ENCODE peak calls at places on chromosomes 2 and 18, in nine cellular contexts. C, D, M, T, Q, B, R, P and A are unnamed samples. For H3K9me2, the result is how much of the 10 kb centered on the place peaks cover.

GRCh38 chr2:9109871-9110270 is 96.7 kb upstream of the ASAP2 start:
- DNase-seq in C (no peak), D (no peak), M (no peak), T (no peak), Q (no peak), B (no peak), R (no peak), P (no peak), A (no peak)

GRCh38 chr2:157905092-157905491 is 29.0 kb upstream of the ACVR1 start:
- DNase-seq in C (no peak), D (no peak), M (no peak), T (no peak), Q (no peak), B (no peak), R (no peak), P (no peak), A (no peak)

GRCh38 chr2:108925286-108925685 is 63.7 kb downstream of the EDAR start:
- DNase-seq in C (no peak), D (no peak), M (no peak), T (no peak), Q (no peak), B (no peak), R (no peak), P (no peak), A (no peak)

GRCh38 chr2:46815121-46815802 is 100.3 kb downstream of the MCFD2 start:
- DNase-seq in C (no peak), D (no peak), M (peak), T (no peak), Q (no peak), B (no peak), R (no peak), P (no peak), A (no peak)

GRCh38 chr2:156356006-156356764 is 23.7 kb upstream of the NR4A2 start:
- DNase-seq in C (no peak), D (no peak), M (no peak), T (peak), Q (peak), B (no peak), R (no peak), P (no peak), A (no peak)

GRCh38 chr2:170815746-170816498 is 765 bp upstream of the GAD1 start:
- DNase-seq in C (peak), D (peak), M (peak), T (peak), Q (peak), B (peak), R (peak), P (peak), A (peak)

GRCh38 chr18:23541349-23542093 is 38.2 kb downstream of the RMC1 start:
- DNase-seq in C (no peak), D (no peak), M (no peak), T (no peak), Q (no peak), B (no peak), R (no peak), P (no peak), A (no peak)

GRCh38 chr18:21686282-21687105 is 18.1 kb downstream of the ABHD3 start:
- DNase-seq in C (peak), D (no peak), M (no peak), T (peak), Q (no peak), B (no peak), R (no peak), P (no peak), A (peak)

GRCh38 chr2:43196773-43197567 is 29.4 kb downstream of the ZFP36L2 start:
- DNase-seq in C (no peak), D (no peak), M (no peak), T (peak), Q (no peak), B (no peak), R (no peak), P (no peak), A (no peak)

GRCh38 chr18:21267370-21267769 is 25.3 kb downstream of the GREB1L start:
- DNase-seq in C (no peak), D (no peak), M (no peak), T (no peak), Q (no peak), B (no peak), R (no peak), P (no peak), A (no peak)

GRCh38 chr18:48475635-48476549 is 62.9 kb upstream of the CTIF start:
- DNase-seq in C (peak), D (peak), M (peak), T (peak), Q (peak), B (peak), R (peak), P (peak), A (peak)

GRCh38 chr2:188307850-188308283 is 16.2 kb downstream of the GULP1 start:
- DNase-seq in C (no peak), D (no peak), M (no peak), T (no peak), Q (peak), B (no peak), R (peak), P (no peak), A (no peak)

GRCh38 chr18:54942569-54942968 is 16.7 kb downstream of the CCDC68 start:
- DNase-seq in C (no peak), D (no peak), M (no peak), T (no peak), Q (no peak), B (no peak), R (no peak), P (no peak), A (no peak)

GRCh38 chr2:101501443-101501842 is 26.5 kb upstream of the RFX8 start:
- DNase-seq in C (no peak), D (no peak), M (no peak), T (peak), Q (peak), B (no peak), R (no peak), P (no peak), A (no peak)

GRCh38 chr18:74722237-74722636 is 124.6 kb downstream of the ZNF407 start:
- DNase-seq in C (no peak), D (no peak), M (no peak), T (peak), Q (peak), B (no peak), R (no peak), P (no peak), A (no peak)

GRCh38 chr2:61016392-61017002 is 1.0 kb upstream of the PEX13 start:
- DNase-seq in C (no peak), D (no peak), M (peak), T (no peak), Q (peak), B (no peak), R (peak), P (peak), A (peak)

GRCh38 chr2:39139511-39140237 is 18.8 kb upstream of the SOS1 start:
- DNase-seq in C (no peak), D (no peak), M (no peak), T (no peak), Q (no peak), B (no peak), R (no peak), P (no peak), A (no peak)

GRCh38 chr18:47968006-47968676 is 37.7 kb upstream of the SMAD2 start:
- DNase-seq in C (no peak), D (no peak), M (peak), T (peak), Q (no peak), B (no peak), R (no peak), P (no peak), A (peak)

GRCh38 chr2:95062247-95062646 is 36.7 kb downstream of the MAL start:
- DNase-seq in C (no peak), D (no peak), M (no peak), T (no peak), Q (no peak), B (no peak), R (no peak), P (no peak), A (no peak)

DNA sequence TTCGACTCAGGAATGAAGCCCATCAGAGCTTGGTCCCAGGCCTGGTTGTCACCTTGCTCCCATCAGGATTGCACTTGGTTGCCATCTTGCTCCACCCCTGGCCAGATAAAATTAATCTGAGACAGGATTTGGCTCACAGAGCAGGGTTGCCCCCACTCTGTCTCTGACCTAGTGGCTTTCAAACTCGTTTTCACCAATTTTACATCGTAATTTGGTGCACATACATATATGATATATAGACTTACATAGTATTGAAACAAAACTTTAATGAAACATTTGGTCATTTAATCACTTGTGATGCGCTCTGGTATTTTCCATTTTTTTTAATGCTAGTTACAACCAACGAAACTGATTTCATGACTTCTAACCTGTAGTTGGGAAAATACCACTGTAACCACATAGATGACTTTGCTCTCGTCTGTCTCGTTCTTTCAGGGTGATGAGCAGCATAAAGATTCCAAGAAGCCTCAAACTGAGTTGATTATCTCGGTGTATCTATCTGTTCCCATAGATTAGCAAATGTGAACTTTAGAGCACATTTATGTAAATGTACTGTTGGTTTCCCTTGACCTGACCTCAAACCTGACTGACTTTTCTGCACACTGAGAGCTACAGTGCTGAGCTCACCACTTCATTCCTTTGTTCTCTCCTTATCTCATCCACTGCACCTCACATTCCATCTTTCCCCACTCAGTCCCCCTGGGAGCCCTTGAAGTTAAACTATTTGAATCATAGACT is 30.5 kb upstream of the PLB1 start:
- DNase-seq in C (no peak), D (no peak), M (no peak), T (no peak), Q (no peak), B (no peak), R (no peak), P (no peak), A (no peak)
- H3K27ac ChIP-seq in C (peak), D (no peak), M (no peak), T (no peak), Q (no peak), B (no peak), R (no peak), P (no peak), A (no peak)

GRCh38 chr2:159131882-159132281 is 154.6 kb downstream of the WDSUB1 start:
- DNase-seq in C (peak), D (peak), M (no peak), T (peak), Q (peak), B (no peak), R (no peak), P (no peak), A (no peak)
- H3K4me2 ChIP-seq in C (no peak), D (peak), M (no peak), T (peak), Q (peak), B (no peak), R (peak), P (no peak), A (no peak)

GRCh38 chr18:5964596-5964995 is 69.3 kb upstream of the TMEM200C start:
- DNase-seq in C (no peak), D (no peak), M (no peak), T (no peak), Q (no peak), B (no peak), R (no peak), P (no peak), A (no peak)

GRCh38 chr18:5967666-5968065 is 72.3 kb upstream of the TMEM200C start:
- DNase-seq in C (no peak), D (no peak), M (no peak), T (no peak), Q (no peak), B (no peak), R (no peak), P (no peak), A (no peak)

GRCh38 chr18:5964996-5965395 is 69.7 kb upstream of the TMEM200C start:
- DNase-seq in C (no peak), D (no peak), M (no peak), T (no peak), Q (no peak), B (no peak), R (no peak), P (no peak), A (no peak)

GRCh38 chr18:5966514-5966913 is 71.2 kb upstream of the TMEM200C start:
- DNase-seq in C (peak), D (no peak), M (no peak), T (peak), Q (peak), B (no peak), R (no peak), P (no peak), A (no peak)

GRCh38 chr18:5967007-5967406 is 71.7 kb upstream of the TMEM200C start:
- DNase-seq in C (no peak), D (no peak), M (no peak), T (no peak), Q (no peak), B (no peak), R (no peak), P (no peak), A (no peak)
- H3K9me2 ChIP-seq in C (under half), D (under half), M (under half), T (under half), Q (under half), B (under half), R (under half), P (under half), A (under half)

DNA sequence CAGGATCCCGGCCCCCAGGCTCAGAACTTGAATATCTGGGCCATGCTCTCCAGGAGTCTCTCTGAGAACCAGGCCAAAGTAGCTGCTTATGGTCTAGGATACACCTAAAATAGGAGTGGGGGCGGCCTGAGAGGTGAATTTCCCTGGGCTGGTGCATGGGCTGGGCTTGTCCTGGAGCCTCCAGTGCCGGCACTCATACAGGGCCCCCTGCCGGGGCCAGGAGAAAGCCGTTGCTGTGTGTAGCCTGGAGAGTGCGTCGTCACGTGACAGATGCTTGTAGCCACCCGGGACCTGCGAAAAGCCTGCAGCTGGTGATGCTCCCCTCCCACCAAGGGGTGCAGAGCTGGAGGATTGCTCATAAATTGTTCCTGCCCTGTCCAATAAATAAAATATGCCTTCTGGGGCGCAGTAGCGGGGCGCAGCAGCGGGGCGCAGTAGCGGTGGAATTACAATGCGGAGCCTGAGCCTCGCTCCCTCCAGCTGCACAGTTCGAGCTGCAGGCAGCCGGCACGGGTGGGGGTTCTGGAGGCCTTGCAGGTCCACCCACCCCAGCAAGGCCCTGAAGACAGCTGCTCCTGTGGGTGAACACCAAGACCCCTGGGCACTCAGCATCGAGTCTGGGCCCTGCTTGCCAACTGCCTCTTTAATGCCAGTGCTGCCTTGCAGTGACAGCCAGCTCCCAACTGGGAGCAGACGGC is 289.9 kb downstream of the NDUFA10 start:
- DNase-seq in C (no peak), D (no peak), M (peak), T (no peak), Q (no peak), B (no peak), R (no peak), P (no peak), A (no peak)
- H3K27ac ChIP-seq in C (no peak), D (no peak), M (no peak), T (no peak), Q (no peak), B (no peak), R (no peak), P (no peak), A (no peak)

GRCh38 chr2:67255933-67256615 is 141.1 kb upstream of the ETAA1 start:
- DNase-seq in C (no peak), D (no peak), M (no peak), T (peak), Q (peak), B (no peak), R (no peak), P (no peak), A (no peak)
- H3K4me2 ChIP-seq in C (no peak), D (no peak), M (no peak), T (no peak), Q (peak), B (no peak), R (no peak), P (no peak), A (peak)

GRCh38 chr2:53568463-53568862 is 199.1 kb upstream of the CHAC2 start:
- DNase-seq in C (no peak), D (no peak), M (no peak), T (no peak), Q (peak), B (no peak), R (no peak), P (peak), A (no peak)
- H3K9me2 ChIP-seq in C (under half), D (under half), M (under half), T (under half), Q (under half), B (under half), R (under half), P (under half), A (under half)